ENCODE peak calls at places on chromosomes 13 and 19, in seven cellular contexts. O is GM10248, K is stomach, Y is memory B cell, V is H54, H is iris pigment epithelial cell, F is fibroblast of the conjunctiva. J is an unnamed sample.

GRCh38 chr13:111549464-111549863 is 229.0 kb downstream of the TEX29 start:
- DNase-seq in Y (no peak), H (no peak), K (peak), F (no peak), O (no peak), V (no peak), J (no peak)

GRCh38 chr13:32594339-32594738 is 8.1 kb downstream of the PDS5B start:
- DNase-seq in V (no peak), F (no peak), Y (no peak), H (peak), O (no peak), K (no peak), J (no peak)

GRCh38 chr13:24052547-24052981 is 108.0 kb upstream of the SPATA13 start:
- DNase-seq in H (peak), F (no peak), K (no peak), Y (no peak), V (no peak), O (no peak), J (no peak)

GRCh38 chr13:43516401-43516826 is 270.4 kb downstream of the ENOX1 start:
- DNase-seq in O (no peak), K (no peak), Y (no peak), H (peak), V (no peak), F (peak), J (no peak)

GRCh38 chr13:95784161-95784880 is 107.4 kb downstream of the DNAJC3 start:
- DNase-seq in Y (no peak), H (peak), K (no peak), O (no peak), F (peak), V (peak), J (no peak)

GRCh38 chr19:47573076-47574026 is at the start of gene ZNF541:
- DNase-seq in K (peak), V (no peak), F (no peak), O (peak), Y (no peak), H (peak), J (peak)

GRCh38 chr19:55210120-55210493 is 806 bp upstream of the PTPRH start:
- DNase-seq in F (peak), K (peak), H (peak), Y (no peak), V (peak), O (no peak), J (no peak)

GRCh38 chr13:100304241-100304640 is 215.3 kb downstream of the PCCA start:
- DNase-seq in K (no peak), F (no peak), Y (no peak), O (no peak), V (no peak), H (no peak), J (no peak)

GRCh38 chr13:23776698-23777570 is 112.3 kb downstream of the MIPEP start:
- DNase-seq in H (no peak), V (no peak), K (no peak), Y (peak), O (peak), F (no peak), J (no peak)

GRCh38 chr19:49475191-49475932 is 1.3 kb downstream of the FLT3LG start:
- DNase-seq in O (peak), F (no peak), V (no peak), Y (no peak), H (no peak), K (no peak), J (no peak)

GRCh38 chr19:37506387-37507166 is at the start of gene ZNF793:
- DNase-seq in Y (peak), F (peak), K (peak), V (no peak), H (peak), O (peak), J (no peak)

GRCh38 chr13:23608138-23608537 is 37.9 kb downstream of the TNFRSF19 start:
- DNase-seq in H (no peak), K (no peak), F (no peak), O (no peak), Y (no peak), V (no peak), J (no peak)

GRCh38 chr13:93409001-93409400 is 182.4 kb downstream of the GPC6 start:
- DNase-seq in H (no peak), K (no peak), F (no peak), V (no peak), Y (no peak), O (no peak), J (no peak)

GRCh38 chr19:5949792-5950305 is 28.1 kb downstream of the RANBP3 start:
- DNase-seq in F (no peak), V (no peak), H (no peak), Y (no peak), K (peak), O (no peak), J (no peak)

GRCh38 chr13:44955421-44955820 is 33.9 kb downstream of the NUFIP1 start:
- DNase-seq in K (peak), Y (no peak), H (no peak), O (no peak), V (no peak), F (no peak), J (no peak)

GRCh38 chr19:7733376-7733775 is 1.5 kb upstream of the CLEC4G start:
- DNase-seq in Y (no peak), F (no peak), V (no peak), H (no peak), O (no peak), K (no peak), J (no peak)

GRCh38 chr19:18440421-18440877 is 2.5 kb upstream of the ISYNA1 start:
- DNase-seq in F (no peak), Y (no peak), H (no peak), K (no peak), V (no peak), O (peak), J (peak)

GRCh38 chr19:57406516-57407123 is 4.3 kb upstream of the ZNF17 start:
- DNase-seq in K (peak), V (peak), O (peak), F (no peak), Y (peak), H (peak), J (peak)

GRCh38 chr13:23903906-23904280 is 6.6 kb upstream of the C1QTNF9B start:
- DNase-seq in O (no peak), H (no peak), F (no peak), V (no peak), Y (no peak), K (no peak), J (no peak)

GRCh38 chr19:17632577-17632976 is 55.6 kb downstream of the UNC13A start:
- DNase-seq in K (no peak), O (no peak), F (no peak), Y (no peak), V (no peak), H (no peak), J (no peak)

GRCh38 chr19:42350417-42350816 is 25.0 kb downstream of the MEGF8 start:
- DNase-seq in V (no peak), O (no peak), H (no peak), Y (no peak), F (no peak), K (no peak), J (no peak)